ENCODE peak calls at places on chromosomes 5 and 9, in ten cellular contexts. O, Y, N, K, J, R, T, W, C and Q are unnamed samples.

GRCh38 chr5:33260098-33260497 is 180.7 kb upstream of the TARS1 start:
- DNase-seq in J (no peak), R (no peak), C (no peak), K (no peak), T (no peak), W (no peak), Y (no peak), N (peak), O (no peak), Q (no peak)

GRCh38 chr5:172106511-172107356 is 81.3 kb downstream of the STK10 start:
- DNase-seq in C (peak), J (peak), T (peak), N (no peak), Y (no peak), W (no peak), O (no peak), R (peak), K (no peak), Q (peak)

GRCh38 chr5:123875444-123876264 is 363.7 kb downstream of the CSNK1G3 start:
- DNase-seq in T (peak), W (no peak), N (no peak), Y (no peak), J (no peak), K (no peak), O (no peak), R (no peak), C (no peak), Q (no peak)

GRCh38 chr5:26622947-26623346 is 415.4 kb downstream of the CDH9 start:
- DNase-seq in T (no peak), C (peak), O (no peak), K (no peak), J (no peak), W (no peak), N (no peak), R (no peak), Y (no peak), Q (no peak)

GRCh38 chr5:157303667-157304327 is 37.9 kb downstream of the CYFIP2 start:
- DNase-seq in C (peak), N (no peak), W (no peak), R (no peak), J (peak), K (no peak), Y (no peak), O (no peak), T (no peak), Q (no peak)

GRCh38 chr9:70257991-70258691 is 637 bp upstream of the SMC5 start:
- DNase-seq in O (no peak), Y (no peak), T (peak), J (no peak), N (peak), W (no peak), R (peak), K (peak), C (peak), Q (peak)

GRCh38 chr9:126009047-126009446 is 261.9 kb downstream of the PBX3 start:
- DNase-seq in C (no peak), W (no peak), O (no peak), T (no peak), N (peak), J (no peak), K (no peak), Y (no peak), R (peak), Q (no peak)

GRCh38 chr9:34139477-34140146 is 13.1 kb upstream of the DCAF12 start:
- DNase-seq in Y (peak), J (no peak), O (no peak), R (peak), K (peak), T (peak), C (peak), N (peak), W (peak), Q (peak)

GRCh38 chr5:1324301-1324700 is 20.6 kb downstream of the CLPTM1L start:
- DNase-seq in W (no peak), C (no peak), J (no peak), T (no peak), N (no peak), R (no peak), K (no peak), Y (peak), O (no peak), Q (no peak)

GRCh38 chr9:93549636-93550035 is 26.7 kb upstream of the PHF2 start:
- DNase-seq in T (peak), R (no peak), N (no peak), O (no peak), C (no peak), J (no peak), W (no peak), K (no peak), Y (no peak), Q (no peak)

GRCh38 chr5:134600600-134600999 is 32.0 kb downstream of the SAR1B start:
- DNase-seq in N (peak), W (peak), R (no peak), J (no peak), Y (no peak), K (peak), O (no peak), C (no peak), T (no peak), Q (no peak)

GRCh38 chr5:167565555-167565954 is 725.9 kb upstream of the WWC1 start:
- DNase-seq in Y (no peak), C (peak), J (no peak), T (no peak), N (peak), W (no peak), K (peak), R (peak), O (no peak), Q (no peak)

GRCh38 chr5:17189381-17190036 is 27.9 kb upstream of the BASP1 start:
- DNase-seq in O (no peak), T (peak), Y (peak), C (peak), W (no peak), J (peak), N (peak), R (peak), K (peak), Q (peak)

GRCh38 chr5:160198886-160199409 is 30.4 kb upstream of the FABP6 start:
- DNase-seq in N (no peak), J (no peak), O (no peak), T (no peak), C (no peak), Y (peak), R (no peak), K (no peak), W (no peak), Q (no peak)

GRCh38 chr9:1303911-1304310 is 253.8 kb downstream of the DMRT2 start:
- DNase-seq in J (no peak), Y (no peak), N (peak), K (no peak), W (no peak), T (no peak), R (no peak), C (no peak), O (no peak), Q (no peak)

GRCh38 chr5:33010851-33011250 is 299.7 kb downstream of the NPR3 start:
- DNase-seq in R (no peak), K (no peak), C (no peak), W (peak), T (no peak), J (no peak), O (no peak), Y (no peak), N (peak), Q (no peak)

GRCh38 chr9:95074632-95075269 is 242.8 kb downstream of the FANCC start:
- DNase-seq in Y (no peak), C (no peak), N (no peak), O (no peak), K (no peak), J (peak), R (no peak), T (no peak), W (no peak), Q (no peak)

GRCh38 chr5:169424956-169425318 is 124.0 kb upstream of the SLIT3 start:
- DNase-seq in W (no peak), Y (no peak), N (no peak), O (no peak), C (no peak), T (no peak), K (no peak), R (no peak), J (no peak), Q (no peak)

GRCh38 chr9:133274236-133275104 is 531 bp downstream of the ABO start:
- DNase-seq in C (no peak), O (no peak), R (no peak), T (no peak), K (no peak), W (no peak), J (no peak), Y (no peak), N (no peak), Q (no peak)

GRCh38 chr5:102542064-102542463 is 43.3 kb upstream of the SLCO6A1 start:
- DNase-seq in W (no peak), O (no peak), J (no peak), R (no peak), T (no peak), N (no peak), C (no peak), K (no peak), Y (no peak), Q (peak)

GRCh38 chr5:150516011-150516410 is 8.1 kb downstream of the NDST1 start:
- DNase-seq in K (peak), Y (peak), W (no peak), O (no peak), J (peak), N (peak), T (no peak), C (peak), R (no peak), Q (no peak)

GRCh38 chr9:126461029-126461428 is 134.4 kb downstream of the MVB12B start:
- DNase-seq in N (no peak), W (no peak), R (no peak), C (no peak), K (no peak), T (no peak), J (no peak), Y (no peak), O (no peak), Q (no peak)

GRCh38 chr9:94100152-94100879 is 16.1 kb downstream of the PTPDC1 start:
- DNase-seq in W (no peak), T (no peak), R (no peak), O (no peak), C (no peak), Y (no peak), N (no peak), K (no peak), J (no peak), Q (no peak)

GRCh38 chr9:133224762-133225161 is 15.7 kb upstream of the OBP2B start:
- DNase-seq in T (no peak), Y (no peak), K (no peak), O (no peak), J (no peak), W (no peak), C (no peak), R (no peak), N (no peak), Q (no peak)

GRCh38 chr9:106588601-106589000 is 274.4 kb upstream of the ZNF462 start:
- DNase-seq in T (no peak), J (no peak), O (no peak), Y (no peak), N (peak), R (no peak), W (no peak), K (peak), C (no peak), Q (no peak)

GRCh38 chr9:71767421-71768321 is 642 bp downstream of the CEMIP2 start:
- DNase-seq in N (peak), O (no peak), Y (peak), W (no peak), C (no peak), K (no peak), T (peak), R (no peak), J (peak), Q (no peak)

GRCh38 chr5:180470966-180471582 is 23.1 kb upstream of the CNOT6 start:
- DNase-seq in O (peak), K (peak), W (no peak), J (no peak), Y (peak), C (peak), T (peak), N (peak), R (peak), Q (peak)

GRCh38 chr5:83914662-83915418 is 194.2 kb upstream of the HAPLN1 start:
- DNase-seq in J (no peak), W (no peak), K (no peak), T (no peak), O (no peak), N (no peak), Y (no peak), R (no peak), C (no peak), Q (no peak)